ENCODE peak calls at places on chromosomes 7 and 10, in five cellular contexts. Q is lower leg skin, R is uterus, L is NB4, U is stomach. H is an unnamed sample.

GRCh38 chr10:20877554-20877953 is 19.6 kb downstream of the NEBL start:
- DNase-seq in Q (no peak), R (no peak), L (no peak), U (no peak), H (no peak)

GRCh38 chr10:126640391-126640790 is 30.1 kb downstream of the C10orf90 start:
- DNase-seq in R (no peak), L (peak; percentile 17), U (no peak), Q (peak; percentile 59), H (no peak)

GRCh38 chr7:134662166-134662870 is 15.7 kb downstream of the BPGM start:
- DNase-seq in R (no peak), U (no peak), L (no peak), Q (no peak), H (no peak)

GRCh38 chr10:76905251-76905650 is 732.4 kb downstream of the KCNMA1 start:
- DNase-seq in Q (no peak), R (no peak), U (no peak), L (no peak), H (no peak)

GRCh38 chr7:141590666-141591065 is 39.5 kb downstream of the AGK start:
- DNase-seq in R (no peak), Q (no peak), L (no peak), U (no peak), H (no peak)

GRCh38 chr7:80942261-80943041 is 23.6 kb upstream of the SEMA3C start:
- DNase-seq in U (peak; percentile 31), L (peak; percentile 55), Q (no peak), R (peak; percentile 34), H (peak; percentile 33)

GRCh38 chr10:90167174-90168064 is 466.0 kb downstream of the KIF20B start:
- DNase-seq in U (no peak), Q (no peak), L (peak; percentile 56), R (no peak), H (no peak)

GRCh38 chr10:71379118-71379781 is 17.5 kb upstream of the CDH23 start:
- DNase-seq in U (no peak), L (no peak), Q (no peak), R (no peak), H (no peak)

GRCh38 chr7:79876769-79877362 is 257.8 kb upstream of the GNAI1 start:
- DNase-seq in Q (no peak), U (no peak), L (peak; percentile 16), R (no peak), H (no peak)

GRCh38 chr7:84904561-84904960 is 282.3 kb downstream of the SEMA3D start:
- DNase-seq in L (no peak), Q (no peak), R (no peak), U (no peak), H (no peak)

GRCh38 chr10:24360286-24361127 is 151.6 kb downstream of the KIAA1217 start:
- DNase-seq in U (peak; percentile 80), R (peak; percentile 35), Q (peak; percentile 90), L (peak; percentile 48), H (peak; percentile 83)

GRCh38 chr10:79446451-79447020 is 1.1 kb upstream of the ZCCHC24 start:
- DNase-seq in L (no peak), R (peak; percentile 76), Q (peak; percentile 94), U (peak; percentile 82), H (peak; percentile 76)

GRCh38 chr7:130144632-130145171 is 60.5 kb downstream of the TMEM209 start:
- DNase-seq in Q (peak; percentile 36), L (no peak), R (no peak), U (no peak), H (no peak)

GRCh38 chr10:121497513-121497912 is 100.7 kb downstream of the FGFR2 start:
- DNase-seq in L (no peak), U (no peak), Q (no peak), R (no peak), H (no peak)

GRCh38 chr10:96275685-96276418 is 4.5 kb upstream of the BLNK start:
- DNase-seq in R (no peak), L (no peak), U (peak; percentile 92), Q (peak; percentile 83), H (no peak)

GRCh38 chr7:101804642-101805401 is 12.6 kb upstream of the CUX1 start:
- DNase-seq in R (no peak), L (no peak), U (peak; percentile 30), Q (no peak), H (no peak)

GRCh38 chr7:24422611-24423010 is 138.6 kb downstream of the NPY start:
- DNase-seq in U (no peak), L (no peak), R (no peak), Q (no peak), H (no peak)

GRCh38 chr7:47147213-47147631 is 434.7 kb downstream of the TNS3 start:
- DNase-seq in L (no peak), U (no peak), Q (no peak), R (no peak), H (no peak)

GRCh38 chr7:149843566-149843965 is 5.4 kb downstream of the ZNF862 start:
- DNase-seq in Q (no peak), L (no peak), R (no peak), U (no peak), H (no peak)

GRCh38 chr7:18993933-18994668 is 123.3 kb downstream of the TWIST1 start:
- DNase-seq in Q (no peak), L (no peak), R (no peak), U (no peak), H (no peak)

GRCh38 chr7:149811221-149811620 is 27.0 kb upstream of the ZNF862 start:
- DNase-seq in U (no peak), Q (no peak), L (peak; percentile 38), R (no peak), H (no peak)

GRCh38 chr10:122786269-122786668 is 59.4 kb downstream of the CUZD1 start:
- DNase-seq in R (no peak), U (no peak), L (peak; percentile 55), Q (no peak), H (no peak)

GRCh38 chr10:15419279-15419874 is 48.3 kb upstream of the FAM171A1 start:
- DNase-seq in R (peak; percentile 34), Q (no peak), L (peak; percentile 22), U (no peak), H (no peak)

GRCh38 chr7:3943265-3943664 is 642.2 kb downstream of the SDK1 start:
- DNase-seq in R (no peak), Q (no peak), L (no peak), U (no peak), H (no peak)
- TF ChIP-seq POLR2A in R (no peak), Q (no peak), L (no peak), U (no peak), H (no peak)

DNA sequence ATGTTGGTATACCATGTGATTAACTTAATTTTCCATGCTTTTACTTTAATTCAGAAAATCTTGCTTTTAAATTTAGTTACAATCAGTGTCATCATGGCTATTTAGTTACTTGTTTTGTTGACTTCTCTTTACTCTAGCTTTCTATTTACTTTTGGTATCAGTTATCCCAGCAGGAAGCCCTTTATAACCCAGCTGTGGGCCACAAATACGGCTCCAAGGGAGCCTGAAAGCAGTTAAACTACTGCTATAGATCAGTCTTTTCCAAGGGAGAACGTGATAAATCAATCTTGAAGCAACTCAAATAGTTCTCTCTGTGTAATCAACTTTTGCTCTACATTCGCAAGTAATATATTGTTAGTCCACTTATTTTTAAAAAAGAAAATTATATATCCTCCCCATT is 287.4 kb downstream of the CACNA2D1 start:
- DNase-seq in U (no peak), Q (no peak), R (no peak), L (no peak), H (no peak)
- TF ChIP-seq POLR2A in U (no peak), Q (no peak), R (no peak), L (no peak), H (no peak)

DNA sequence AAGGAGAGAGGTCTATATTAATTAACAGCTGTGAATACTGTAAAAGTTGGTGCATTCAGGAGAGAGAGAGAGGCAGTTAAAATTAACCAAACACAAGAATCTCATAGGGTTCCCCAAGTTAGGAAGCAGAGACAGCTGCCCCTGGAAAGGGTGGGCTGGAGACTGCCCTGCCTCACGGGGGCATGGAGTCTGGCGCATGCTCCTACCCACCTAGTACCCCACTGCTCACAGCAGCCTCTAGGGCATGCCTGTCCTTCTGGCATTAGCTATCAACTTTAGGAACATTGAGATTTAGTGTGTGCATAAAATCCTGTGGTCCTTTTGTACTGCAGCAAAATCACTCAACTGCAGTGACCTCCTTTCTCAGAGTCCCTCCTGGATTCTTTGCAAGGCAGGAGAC is 710.1 kb downstream of the SORCS3 start:
- DNase-seq in U (no peak), R (no peak), Q (no peak), L (no peak), H (no peak)
- TF ChIP-seq POLR2A in U (no peak), R (no peak), Q (no peak), L (no peak), H (no peak)

GRCh38 chr7:100544949-100545635 is 6.1 kb downstream of the AGFG2 start:
- DNase-seq in R (peak; percentile 58), L (no peak), Q (no peak), U (peak; percentile 35), H (no peak)
- TF ChIP-seq POLR2A in R (no peak), L (no peak), Q (no peak), U (no peak), H (no peak)

GRCh38 chr10:103658049-103658577 is 164.6 kb downstream of the NEURL1 start:
- DNase-seq in R (no peak), U (no peak), L (no peak), Q (no peak), H (no peak)

GRCh38 chr10:103661198-103661950 is 167.9 kb downstream of the NEURL1 start:
- DNase-seq in L (peak; percentile 35), R (peak; percentile 97), Q (peak; percentile 97), U (peak; percentile 75), H (peak; percentile 92)

GRCh38 chr10:103660364-103661197 is 167.1 kb downstream of the NEURL1 start:
- DNase-seq in Q (no peak), L (no peak), R (no peak), U (peak; percentile 48), H (peak; percentile 73)

GRCh38 chr10:103661951-103662405 is 168.5 kb downstream of the NEURL1 start:
- DNase-seq in U (no peak), R (no peak), L (no peak), Q (no peak), H (no peak)

GRCh38 chr10:103659674-103660363 is 166.3 kb downstream of the NEURL1 start:
- DNase-seq in L (no peak), Q (no peak), U (peak; percentile 79), R (peak; percentile 82), H (peak; percentile 71)
- TF ChIP-seq POLR2A in L (no peak), Q (no peak), U (peak; percentile 42), R (peak; percentile 32), H (no peak)

GRCh38 chr7:139704308-139704879 is 73.4 kb downstream of the HIPK2 start:
- DNase-seq in L (no peak), U (no peak), R (no peak), Q (no peak), H (no peak)
- TF ChIP-seq POLR2A in L (no peak), U (no peak), R (no peak), Q (no peak), H (no peak)

GRCh38 chr7:151736403-151736909 is 140.5 kb downstream of the PRKAG2 start:
- DNase-seq in L (no peak), Q (peak; percentile 93), R (peak; percentile 78), U (peak; percentile 44), H (peak; percentile 76)
- TF ChIP-seq POLR2A in L (no peak), Q (no peak), R (no peak), U (no peak), H (no peak)